ENCODE peak calls at places on chromosomes 11 and 22, in five cellular contexts. Q, F, W, L and H are unnamed samples.

GRCh38 chr11:130562549-130562948 is 114.1 kb downstream of the ADAMTS15 start:
- DNase-seq in Q (no peak), F (no peak), W (no peak), L (no peak), H (no peak)

GRCh38 chr11:37721485-37721884 is 1123.4 kb upstream of the RAG2 start:
- DNase-seq in Q (no peak), F (peak; percentile 41), W (peak; percentile 42), L (no peak), H (no peak)

GRCh38 chr11:133844217-133844616 is 1.1 kb downstream of the SPATA19 start:
- DNase-seq in Q (no peak), F (no peak), W (no peak), L (no peak), H (no peak)

GRCh38 chr11:128568166-128568778 is 19.1 kb downstream of the ETS1 start:
- DNase-seq in Q (no peak), F (no peak), W (no peak), L (no peak), H (no peak)

GRCh38 chr11:65851811-65852507 is 6.0 kb downstream of the CFL1 start:
- DNase-seq in Q (no peak), F (no peak), W (no peak), L (no peak), H (no peak)

GRCh38 chr22:27329471-27329870 is 472.1 kb downstream of the MN1 start:
- DNase-seq in Q (no peak), F (no peak), W (no peak), L (no peak), H (no peak)

GRCh38 chr11:132941024-132941646 is 591.2 kb downstream of the OPCML start:
- DNase-seq in Q (no peak), F (peak; percentile 56), W (peak; percentile 42), L (peak; percentile 51), H (peak; percentile 18)

GRCh38 chr22:50694766-50695420 is 22.3 kb downstream of the SHANK3 start:
- DNase-seq in Q (no peak), F (no peak), W (no peak), L (no peak), H (no peak)

GRCh38 chr11:64839335-64839734 is 5.1 kb downstream of the CDC42BPG start:
- DNase-seq in Q (no peak), F (no peak), W (no peak), L (no peak), H (no peak)

GRCh38 chr11:32385998-32386397 is 49.3 kb downstream of the WT1 start:
- DNase-seq in Q (no peak), F (peak; percentile 21), W (peak; percentile 54), L (no peak), H (peak; percentile 54)